ENCODE peak calls at places on chromosomes 5 and 9, in ten cellular contexts. Y, E, X, Z, V, H, U, T, O and M are unnamed samples.
A peak's percentile ranks its signal among the peaks of the same experiment; 100 is the strongest.

GRCh38 chr5:1300581-1301083 is 5.8 kb upstream of the TERT start:
- DNase-seq in Y (no peak), E (no peak), X (no peak), Z (no peak), V (no peak), H (no peak), U (no peak), T (no peak), O (no peak), M (no peak)

GRCh38 chr9:89739531-89740315 is 134.9 kb downstream of the GADD45G start:
- DNase-seq in Y (peak; percentile 31), E (no peak), X (peak; percentile 25), Z (no peak), V (no peak), H (no peak), U (no peak), T (no peak), O (no peak), M (no peak)

GRCh38 chr9:6272229-6272597 is 56.0 kb upstream of the TPD52L3 start:
- DNase-seq in Y (no peak), E (no peak), X (no peak), Z (peak; percentile 4), V (peak; percentile 90), H (no peak), U (no peak), T (no peak), O (no peak), M (no peak)

GRCh38 chr9:96769989-96770388 is 7.9 kb downstream of the ZNF510 start:
- DNase-seq in Y (no peak), E (no peak), X (no peak), Z (no peak), V (no peak), H (no peak), U (no peak), T (no peak), O (no peak), M (no peak)

GRCh38 chr5:155616779-155617392 is 603.3 kb downstream of the KIF4B start:
- DNase-seq in Y (peak; percentile 2), E (no peak), X (peak; percentile 41), Z (peak; percentile 38), V (no peak), H (peak; percentile 1), U (peak; percentile 20), T (no peak), O (peak; percentile 4), M (peak; percentile 53)

GRCh38 chr5:72160299-72160698 is 53.0 kb downstream of the MAP1B start:
- DNase-seq in Y (no peak), E (no peak), X (no peak), Z (no peak), V (no peak), H (no peak), U (no peak), T (no peak), O (no peak), M (no peak)

GRCh38 chr9:69249337-69249736 is 75.3 kb downstream of the TJP2 start:
- DNase-seq in Y (no peak), E (no peak), X (no peak), Z (no peak), V (no peak), H (no peak), U (no peak), T (no peak), O (no peak), M (no peak)

GRCh38 chr9:25121811-25122210 is 556.4 kb downstream of the TUSC1 start:
- DNase-seq in Y (no peak), E (no peak), X (no peak), Z (no peak), V (no peak), H (no peak), U (no peak), T (no peak), O (no peak), M (no peak)

GRCh38 chr5:174446988-174447387 is 277.4 kb upstream of the MSX2 start:
- DNase-seq in Y (no peak), E (no peak), X (no peak), Z (no peak), V (no peak), H (no peak), U (no peak), T (no peak), O (no peak), M (no peak)

GRCh38 chr5:173645897-173646574 is 29.6 kb upstream of the BOD1 start:
- DNase-seq in Y (no peak), E (no peak), X (no peak), Z (peak; percentile 62), V (no peak), H (no peak), U (no peak), T (no peak), O (no peak), M (no peak)

GRCh38 chr9:74921732-74922131 is 31.0 kb downstream of the C9orf40 start:
- DNase-seq in Y (no peak), E (no peak), X (no peak), Z (no peak), V (no peak), H (no peak), U (no peak), T (no peak), O (no peak), M (no peak)

GRCh38 chr5:176410486-176411180 is 5.7 kb downstream of the CLTB start:
- DNase-seq in Y (no peak), E (no peak), X (no peak), Z (peak; percentile 58), V (no peak), H (no peak), U (no peak), T (no peak), O (no peak), M (no peak)

GRCh38 chr5:134845335-134845851 is 375 bp upstream of the C5orf24 start:
- DNase-seq in Y (no peak), E (no peak), X (no peak), Z (no peak), V (no peak), H (no peak), U (no peak), T (no peak), O (no peak), M (no peak)

GRCh38 chr5:119229950-119230349 is 125.9 kb upstream of the TNFAIP8 start:
- DNase-seq in Y (no peak), E (no peak), X (no peak), Z (no peak), V (no peak), H (no peak), U (no peak), T (no peak), O (no peak), M (no peak)

GRCh38 chr5:10632110-10632903 is 68.4 kb downstream of the ANKRD33B start:
- DNase-seq in Y (peak; percentile 88), E (no peak), X (peak; percentile 74), Z (peak; percentile 75), V (no peak), H (no peak), U (peak; percentile 26), T (no peak), O (peak; percentile 6), M (peak; percentile 78)

GRCh38 chr9:123426406-123426805 is 70.4 kb downstream of the CRB2 start:
- DNase-seq in Y (peak; percentile 48), E (no peak), X (no peak), Z (no peak), V (no peak), H (no peak), U (no peak), T (no peak), O (no peak), M (peak; percentile 23)

GRCh38 chr9:17318821-17319320 is 184.0 kb downstream of the CNTLN start:
- DNase-seq in Y (no peak), E (no peak), X (no peak), Z (no peak), V (no peak), H (no peak), U (no peak), T (no peak), O (no peak), M (no peak)

GRCh38 chr9:108703414-108703813 is 152.4 kb downstream of the ACTL7B start:
- DNase-seq in Y (no peak), E (no peak), X (no peak), Z (no peak), V (no peak), H (no peak), U (no peak), T (no peak), O (no peak), M (no peak)

GRCh38 chr5:68431181-68431580 is 215.6 kb downstream of the PIK3R1 start:
- DNase-seq in Y (no peak), E (no peak), X (no peak), Z (peak; percentile 71), V (no peak), H (no peak), U (no peak), T (no peak), O (no peak), M (no peak)

GRCh38 chr5:5242056-5242455 is 101.9 kb downstream of the ADAMTS16 start:
- DNase-seq in Y (no peak), E (no peak), X (no peak), Z (no peak), V (no peak), H (no peak), U (no peak), T (no peak), O (no peak), M (no peak)

GRCh38 chr9:106557996-106558667 is 304.8 kb upstream of the ZNF462 start:
- DNase-seq in Y (no peak), E (no peak), X (no peak), Z (no peak), V (no peak), H (no peak), U (no peak), T (no peak), O (no peak), M (no peak)

GRCh38 chr9:69155341-69156030 is 18.6 kb upstream of the TJP2 start:
- DNase-seq in Y (no peak), E (no peak), X (no peak), Z (peak; percentile 44), V (no peak), H (no peak), U (no peak), T (no peak), O (no peak), M (peak; percentile 61)

GRCh38 chr5:180096616-180097015 is 25.1 kb upstream of the RNF130 start:
- DNase-seq in Y (no peak), E (no peak), X (no peak), Z (no peak), V (no peak), H (no peak), U (no peak), T (no peak), O (no peak), M (no peak)

GRCh38 chr9:91207889-91208651 is 153.6 kb downstream of the AUH start:
- DNase-seq in Y (peak; percentile 93), E (no peak), X (peak; percentile 15), Z (peak; percentile 51), V (peak; percentile 28), H (no peak), U (no peak), T (no peak), O (no peak), M (peak; percentile 39)

GRCh38 chr9:69555802-69556201 is 116.4 kb downstream of the APBA1 start:
- DNase-seq in Y (no peak), E (no peak), X (no peak), Z (no peak), V (no peak), H (no peak), U (no peak), T (no peak), O (no peak), M (no peak)

GRCh38 chr5:176694631-176695030 is 47.3 kb downstream of the TSPAN17 start:
- DNase-seq in Y (no peak), E (no peak), X (no peak), Z (no peak), V (no peak), H (no peak), U (no peak), T (no peak), O (no peak), M (no peak)

GRCh38 chr9:122510502-122510901 is at the start of gene OR1J2:
- DNase-seq in Y (no peak), E (no peak), X (no peak), Z (no peak), V (no peak), H (no peak), U (no peak), T (no peak), O (no peak), M (no peak)